ENCODE peak calls at places on chromosomes 4 and X, in four cellular contexts. U, I, O and J are unnamed samples.

GRCh38 chr4:54085284-54085683 is 14.7 kb upstream of the GSX2 start:
- DNase-seq in O (no peak), I (no peak), U (no peak), J (peak)

GRCh38 chr4:7956306-7957112 is 16.8 kb upstream of the AFAP1 start:
- DNase-seq in O (no peak), U (peak), I (no peak), J (no peak)

GRCh38 chrX:47169726-47170515 is 23.7 kb upstream of the UBA1 start:
- DNase-seq in I (no peak), O (no peak), U (no peak), J (peak)

GRCh38 chr4:88674565-88674964 is 23.1 kb downstream of the NAP1L5 start:
- DNase-seq in U (no peak), I (no peak), O (no peak), J (no peak)

GRCh38 chrX:44748014-44748413 is 95.8 kb upstream of the DUSP21 start:
- DNase-seq in I (no peak), U (no peak), O (no peak), J (no peak)

GRCh38 chr4:14225683-14226207 is 598.2 kb upstream of the BOD1L1 start:
- DNase-seq in O (no peak), I (no peak), U (no peak), J (no peak)

GRCh38 chr4:104487105-104487504 is 7.6 kb downstream of the CXXC4 start:
- DNase-seq in O (no peak), I (no peak), U (no peak), J (no peak)

GRCh38 chr4:14824189-14824588 is 178.1 kb upstream of the CPEB2 start:
- DNase-seq in I (no peak), U (no peak), O (no peak), J (no peak)

GRCh38 chr4:43718369-43718768 is 730.2 kb downstream of the KCTD8 start:
- DNase-seq in O (peak), I (no peak), U (no peak), J (no peak)

GRCh38 chr4:148998719-148999118 is 556.5 kb upstream of the NR3C2 start:
- DNase-seq in U (peak), I (peak), O (no peak), J (no peak)

GRCh38 chrX:122907375-122907774 is 276.7 kb upstream of the GRIA3 start:
- DNase-seq in O (no peak), I (no peak), U (no peak), J (no peak)

GRCh38 chrX:102654696-102655095 is 3.4 kb downstream of the GPRASP1 start:
- DNase-seq in U (no peak), O (no peak), I (no peak), J (no peak)

DNA sequence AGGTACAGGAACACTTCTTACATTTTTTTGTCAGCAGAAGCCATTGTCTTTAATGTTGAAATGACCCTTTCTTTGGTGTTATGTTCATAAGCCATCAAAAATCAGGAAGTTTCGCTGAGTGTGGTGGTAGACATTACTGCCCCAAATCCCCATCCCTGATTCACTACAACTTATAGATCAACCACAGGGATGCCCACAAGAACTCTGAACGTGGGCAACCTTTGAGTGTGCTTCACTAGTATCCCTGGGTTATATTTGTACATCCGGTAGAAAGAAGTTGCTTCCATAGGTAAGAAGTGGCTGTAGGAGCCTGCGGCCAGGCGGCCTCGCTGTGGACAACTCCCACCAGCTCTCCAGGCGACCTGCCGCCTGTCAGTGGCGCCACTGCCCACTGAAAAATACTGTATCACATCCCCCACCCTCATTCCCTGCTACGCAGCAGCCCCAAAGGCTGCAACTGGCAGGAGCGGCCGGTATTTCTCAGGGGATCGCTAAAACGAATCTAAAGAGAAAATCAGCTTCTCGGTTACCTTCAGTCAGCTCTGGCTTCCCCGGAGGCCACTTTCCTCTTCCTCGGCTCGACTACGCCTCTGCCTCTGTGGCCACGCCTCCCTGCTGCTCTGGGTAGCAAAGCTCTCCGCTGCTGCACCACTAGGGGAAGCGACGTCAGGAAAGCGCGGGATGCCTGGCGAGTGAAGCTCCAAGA is 13.9 kb upstream of the ETDC start:
- DNase-seq in O (no peak), U (no peak), I (peak), J (no peak)
- TF ChIP-seq CTCF in O (no peak), U (no peak), I (no peak), J (no peak)

DNA sequence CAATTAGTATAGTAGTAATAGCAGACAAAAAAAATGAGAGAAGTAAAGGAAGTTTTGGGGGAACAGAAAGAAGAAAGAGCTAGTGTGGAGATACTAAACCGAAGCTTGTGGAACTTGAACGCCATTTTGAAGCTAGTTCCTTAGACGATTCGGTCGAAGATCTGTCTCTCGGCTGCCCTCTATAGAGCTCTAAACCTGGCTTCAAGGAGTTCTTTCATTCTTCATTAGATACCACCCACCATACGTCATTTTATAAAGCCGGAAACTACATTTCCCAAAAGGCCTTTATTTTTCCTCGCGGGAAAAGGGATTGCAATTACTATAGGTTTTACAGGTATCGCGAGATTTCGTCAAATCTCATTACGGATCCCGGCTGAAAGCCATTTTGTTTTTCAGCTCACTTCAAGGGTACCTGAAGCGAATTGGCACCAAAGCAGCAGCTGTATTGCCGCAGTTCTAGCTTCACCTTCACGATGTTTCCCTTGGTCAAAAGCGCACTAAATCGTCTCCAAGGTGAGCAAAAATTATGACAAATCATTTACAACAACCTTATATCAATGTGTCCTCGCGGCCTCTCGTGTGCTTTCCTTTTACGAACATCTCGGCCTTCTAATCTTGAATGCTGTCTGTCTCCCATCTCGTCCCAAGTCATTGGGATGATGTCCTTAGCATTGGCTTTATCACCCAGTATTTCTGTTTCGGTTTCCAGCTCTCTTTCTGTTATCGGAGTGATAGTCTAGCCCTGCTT is at the start of gene COX7B:
- DNase-seq in U (peak), I (peak), O (peak), J (peak)
- TF ChIP-seq CTCF in U (no peak), I (peak), O (peak), J (peak)

GRCh38 chr4:177033130-177033529 is 240.4 kb upstream of the VEGFC start:
- DNase-seq in U (no peak), O (no peak), I (no peak), J (no peak)
- TF ChIP-seq CTCF in U (no peak), O (no peak), I (no peak), J (no peak)

GRCh38 chr4:114132830-114133229 is 153.4 kb upstream of the ARSJ start:
- DNase-seq in I (peak), O (no peak), U (no peak), J (no peak)
- TF ChIP-seq CTCF in I (peak), O (no peak), U (no peak), J (no peak)

DNA sequence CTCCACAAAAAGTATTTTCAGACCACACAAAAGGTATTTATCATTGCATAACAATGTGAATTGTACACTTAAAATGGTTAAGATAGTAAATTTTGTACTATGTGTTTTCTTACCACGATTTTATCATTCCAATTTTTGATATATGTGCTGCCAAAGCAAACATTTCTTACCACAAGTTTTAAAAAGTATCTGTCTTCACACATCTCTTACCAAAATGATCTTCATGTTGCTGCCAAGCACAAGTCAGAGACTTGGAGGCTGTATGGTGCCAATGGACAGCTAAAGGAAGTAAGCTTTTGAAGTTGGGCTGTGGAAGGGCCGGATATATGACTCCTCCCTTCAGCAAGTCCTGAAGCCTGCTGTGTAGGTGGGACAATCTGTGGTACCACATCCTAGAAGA is 67.9 kb downstream of the TMLHE start:
- DNase-seq in I (no peak), O (no peak), U (no peak), J (no peak)
- TF ChIP-seq CTCF in I (no peak), O (no peak), U (no peak), J (no peak)

GRCh38 chrX:11531226-11531625 is 134.5 kb downstream of the ARHGAP6 start:
- DNase-seq in U (no peak), O (peak), I (no peak), J (no peak)
- TF ChIP-seq CTCF in U (no peak), O (peak), I (no peak), J (peak)

DNA sequence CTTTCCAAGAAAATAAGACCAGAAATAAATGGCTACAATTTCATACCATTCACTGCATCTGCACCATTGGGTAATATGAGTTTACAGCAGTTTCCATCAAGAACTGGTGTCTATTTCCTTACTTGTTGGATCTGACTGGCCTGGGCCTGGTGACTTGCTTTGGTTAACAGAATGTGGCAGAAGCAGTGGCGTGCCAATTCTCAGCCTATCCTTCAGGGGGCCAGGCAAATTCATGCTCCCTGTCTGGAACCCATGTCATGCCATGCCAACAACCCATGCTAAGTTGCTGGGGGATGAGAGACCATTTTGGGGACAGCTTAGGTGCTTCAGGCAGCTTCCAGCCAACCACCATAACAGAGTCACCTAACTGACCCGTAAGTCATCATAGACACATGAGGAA is 656.7 kb downstream of the SPOCK3 start:
- DNase-seq in U (no peak), O (no peak), I (no peak), J (no peak)
- TF ChIP-seq CTCF in U (no peak), O (no peak), I (no peak), J (no peak)